ENCODE peak calls at places on chromosomes 4 and X, in five cellular contexts. One of them, this sample, is unnamed.
A peak's percentile ranks its signal among the peaks of the same experiment; 100 is the strongest.

GRCh38 chr4:120730777-120731320 is 191.7 kb downstream of the PRDM5 start:
- DNase-seq in tibial artery: no peak
- DNase-seq in Karpas-422: no peak
- DNase-seq in testis: no peak
- DNase-seq in heart right ventricle: no peak
- DNase-seq in this sample: no peak

GRCh38 chrX:77298790-77299189 is 148.4 kb upstream of the FGF16 start:
- DNase-seq in tibial artery: no peak
- DNase-seq in Karpas-422: no peak
- DNase-seq in testis: no peak
- DNase-seq in heart right ventricle: no peak
- DNase-seq in this sample: no peak

GRCh38 chrX:50211510-50211909 is 6.9 kb downstream of the CCNB3 start:
- DNase-seq in tibial artery: no peak
- DNase-seq in Karpas-422: peak; percentile 73
- DNase-seq in testis: no peak
- DNase-seq in heart right ventricle: no peak
- DNase-seq in this sample: peak; percentile 14

GRCh38 chr4:175947117-175947722 is 118.4 kb upstream of the WDR17 start:
- DNase-seq in tibial artery: no peak
- DNase-seq in Karpas-422: peak; percentile 53
- DNase-seq in testis: no peak
- DNase-seq in heart right ventricle: no peak
- DNase-seq in this sample: peak; percentile 21

GRCh38 chr4:2417765-2418651 is at the start of gene ZFYVE28:
- DNase-seq in tibial artery: no peak
- DNase-seq in Karpas-422: no peak
- DNase-seq in testis: no peak
- DNase-seq in heart right ventricle: no peak
- DNase-seq in this sample: no peak

GRCh38 chr4:182955411-182955810 is 38.2 kb upstream of the DCTD start:
- DNase-seq in tibial artery: no peak
- DNase-seq in Karpas-422: no peak
- DNase-seq in testis: no peak
- DNase-seq in heart right ventricle: no peak
- DNase-seq in this sample: no peak

GRCh38 chrX:107447642-107448041 is 1.8 kb upstream of the FRMPD3 start:
- DNase-seq in tibial artery: no peak
- DNase-seq in Karpas-422: no peak
- DNase-seq in testis: no peak
- DNase-seq in heart right ventricle: no peak
- DNase-seq in this sample: no peak

GRCh38 chrX:38335382-38335781 is 8.1 kb upstream of the RPGR start:
- DNase-seq in tibial artery: no peak
- DNase-seq in Karpas-422: no peak
- DNase-seq in testis: no peak
- DNase-seq in heart right ventricle: no peak
- DNase-seq in this sample: no peak

GRCh38 chrX:120310861-120311631 is at the start of gene TMEM255A:
- DNase-seq in tibial artery: no peak
- DNase-seq in Karpas-422: no peak
- DNase-seq in testis: no peak
- DNase-seq in heart right ventricle: no peak
- DNase-seq in this sample: no peak

GRCh38 chr4:143336828-143337599 is at the start of gene GAB1:
- DNase-seq in tibial artery: peak; percentile 80
- DNase-seq in Karpas-422: no peak
- DNase-seq in testis: peak; percentile 81
- DNase-seq in heart right ventricle: peak; percentile 82
- DNase-seq in this sample: no peak

GRCh38 chrX:144275403-144275802 is 391.5 kb downstream of the UBE2NL start:
- DNase-seq in tibial artery: no peak
- DNase-seq in Karpas-422: no peak
- DNase-seq in testis: no peak
- DNase-seq in heart right ventricle: no peak
- DNase-seq in this sample: no peak

GRCh38 chr4:14856076-14856926 is 146.0 kb upstream of the CPEB2 start:
- DNase-seq in tibial artery: peak; percentile 82
- DNase-seq in Karpas-422: no peak
- DNase-seq in testis: no peak
- DNase-seq in heart right ventricle: peak; percentile 17
- DNase-seq in this sample: no peak

GRCh38 chr4:2941138-2942036 is 21.8 kb downstream of the NOP14 start:
- DNase-seq in tibial artery: no peak
- DNase-seq in Karpas-422: no peak
- DNase-seq in testis: peak; percentile 12
- DNase-seq in heart right ventricle: no peak
- DNase-seq in this sample: no peak

GRCh38 chr4:131044368-131044767 is 1948.4 kb downstream of the C4orf33 start:
- DNase-seq in tibial artery: no peak
- DNase-seq in Karpas-422: no peak
- DNase-seq in testis: no peak
- DNase-seq in heart right ventricle: no peak
- DNase-seq in this sample: no peak

GRCh38 chrX:74453178-74453577 is 31.9 kb downstream of the SLC16A2 start:
- DNase-seq in tibial artery: no peak
- DNase-seq in Karpas-422: no peak
- DNase-seq in testis: no peak
- DNase-seq in heart right ventricle: no peak
- DNase-seq in this sample: no peak

GRCh38 chr4:144646523-144647094 is 653 bp downstream of the HHIP start:
- DNase-seq in tibial artery: no peak
- DNase-seq in Karpas-422: no peak
- DNase-seq in testis: peak; percentile 20
- DNase-seq in heart right ventricle: no peak
- DNase-seq in this sample: no peak

GRCh38 chr4:833156-833555 is 7.2 kb upstream of the CPLX1 start:
- DNase-seq in tibial artery: no peak
- DNase-seq in Karpas-422: no peak
- DNase-seq in testis: no peak
- DNase-seq in heart right ventricle: no peak
- DNase-seq in this sample: no peak

GRCh38 chrX:146186540-146186939 is 368.9 kb downstream of the SLITRK2 start:
- DNase-seq in tibial artery: no peak
- DNase-seq in Karpas-422: no peak
- DNase-seq in testis: no peak
- DNase-seq in heart right ventricle: no peak
- DNase-seq in this sample: no peak

GRCh38 chrX:46737462-46737861 is 21.5 kb downstream of the SLC9A7 start:
- DNase-seq in tibial artery: no peak
- DNase-seq in Karpas-422: no peak
- DNase-seq in testis: no peak
- DNase-seq in heart right ventricle: no peak
- DNase-seq in this sample: no peak

GRCh38 chr4:2042207-2042946 is 16.8 kb upstream of the NAT8L start:
- DNase-seq in tibial artery: no peak
- DNase-seq in Karpas-422: peak; percentile 59
- DNase-seq in testis: no peak
- DNase-seq in heart right ventricle: no peak
- DNase-seq in this sample: no peak

GRCh38 chr4:177047070-177047850 is 254.5 kb upstream of the VEGFC start:
- DNase-seq in tibial artery: no peak
- DNase-seq in Karpas-422: peak; percentile 68
- DNase-seq in testis: peak; percentile 57
- DNase-seq in heart right ventricle: peak; percentile 60
- DNase-seq in this sample: peak; percentile 54

GRCh38 chr4:125140966-125141495 is 173.7 kb upstream of the FAT4 start:
- DNase-seq in tibial artery: no peak
- DNase-seq in Karpas-422: no peak
- DNase-seq in testis: no peak
- DNase-seq in heart right ventricle: no peak
- DNase-seq in this sample: no peak

GRCh38 chr4:56181140-56181950 is 205.9 kb downstream of the AASDH start:
- DNase-seq in tibial artery: no peak
- DNase-seq in Karpas-422: no peak
- DNase-seq in testis: no peak
- DNase-seq in heart right ventricle: no peak
- DNase-seq in this sample: peak; percentile 66

GRCh38 chr4:76955187-76955586 is 5.6 kb downstream of the SEPTIN11 start:
- DNase-seq in tibial artery: no peak
- DNase-seq in Karpas-422: peak; percentile 4
- DNase-seq in testis: no peak
- DNase-seq in heart right ventricle: no peak
- DNase-seq in this sample: no peak

GRCh38 chr4:82601242-82602015 is 39.6 kb upstream of the TMEM150C start:
- DNase-seq in tibial artery: no peak
- DNase-seq in Karpas-422: no peak
- DNase-seq in testis: no peak
- DNase-seq in heart right ventricle: no peak
- DNase-seq in this sample: no peak

GRCh38 chr4:94458682-94459081 is 6.9 kb downstream of the PDLIM5 start:
- DNase-seq in tibial artery: no peak
- DNase-seq in Karpas-422: no peak
- DNase-seq in testis: no peak
- DNase-seq in heart right ventricle: no peak
- DNase-seq in this sample: no peak

GRCh38 chr4:122692641-122693520 is 39.6 kb upstream of the BBS12 start:
- DNase-seq in tibial artery: no peak
- DNase-seq in Karpas-422: no peak
- DNase-seq in testis: no peak
- DNase-seq in heart right ventricle: no peak
- DNase-seq in this sample: no peak

GRCh38 chr4:10033191-10033881 is 12.0 kb upstream of the SLC2A9 start:
- DNase-seq in tibial artery: peak; percentile 61
- DNase-seq in Karpas-422: no peak
- DNase-seq in testis: no peak
- DNase-seq in heart right ventricle: peak; percentile 72
- DNase-seq in this sample: no peak

GRCh38 chrX:331145-331771 is 12.7 kb upstream of the GTPBP6 start:
- DNase-seq in tibial artery: no peak
- DNase-seq in Karpas-422: no peak
- DNase-seq in testis: no peak
- DNase-seq in heart right ventricle: no peak
- DNase-seq in this sample: no peak

GRCh38 chrX:66019974-66020373 is 19.9 kb downstream of the VSIG4 start:
- DNase-seq in tibial artery: no peak
- DNase-seq in Karpas-422: no peak
- DNase-seq in testis: no peak
- DNase-seq in heart right ventricle: no peak
- DNase-seq in this sample: no peak
- H3K4me3 ChIP-seq in tibial artery: no peak overlapping the region
- H3K4me3 ChIP-seq in Karpas-422: no peak overlapping the region
- H3K4me3 ChIP-seq in testis: no peak overlapping the region
- H3K4me3 ChIP-seq in heart right ventricle: no peak overlapping the region
- H3K4me3 ChIP-seq in this sample: no peak overlapping the region

GRCh38 chrX:16119353-16120220 is 3.8 kb upstream of the GRPR start:
- DNase-seq in tibial artery: no peak
- DNase-seq in Karpas-422: peak; percentile 69
- DNase-seq in testis: no peak
- DNase-seq in heart right ventricle: no peak
- DNase-seq in this sample: peak; percentile 54

GRCh38 chrX:16125520-16126149 is 2.3 kb downstream of the GRPR start:
- DNase-seq in tibial artery: no peak
- DNase-seq in Karpas-422: no peak
- DNase-seq in testis: no peak
- DNase-seq in heart right ventricle: no peak
- DNase-seq in this sample: no peak

GRCh38 chrX:16120431-16120830 is 2.9 kb upstream of the GRPR start:
- DNase-seq in tibial artery: no peak
- DNase-seq in Karpas-422: peak; percentile 66
- DNase-seq in testis: no peak
- DNase-seq in heart right ventricle: no peak
- DNase-seq in this sample: no peak

GRCh38 chrX:16124201-16124600 is 836 bp downstream of the GRPR start:
- DNase-seq in tibial artery: no peak
- DNase-seq in Karpas-422: no peak
- DNase-seq in testis: no peak
- DNase-seq in heart right ventricle: no peak
- DNase-seq in this sample: no peak

DNA sequence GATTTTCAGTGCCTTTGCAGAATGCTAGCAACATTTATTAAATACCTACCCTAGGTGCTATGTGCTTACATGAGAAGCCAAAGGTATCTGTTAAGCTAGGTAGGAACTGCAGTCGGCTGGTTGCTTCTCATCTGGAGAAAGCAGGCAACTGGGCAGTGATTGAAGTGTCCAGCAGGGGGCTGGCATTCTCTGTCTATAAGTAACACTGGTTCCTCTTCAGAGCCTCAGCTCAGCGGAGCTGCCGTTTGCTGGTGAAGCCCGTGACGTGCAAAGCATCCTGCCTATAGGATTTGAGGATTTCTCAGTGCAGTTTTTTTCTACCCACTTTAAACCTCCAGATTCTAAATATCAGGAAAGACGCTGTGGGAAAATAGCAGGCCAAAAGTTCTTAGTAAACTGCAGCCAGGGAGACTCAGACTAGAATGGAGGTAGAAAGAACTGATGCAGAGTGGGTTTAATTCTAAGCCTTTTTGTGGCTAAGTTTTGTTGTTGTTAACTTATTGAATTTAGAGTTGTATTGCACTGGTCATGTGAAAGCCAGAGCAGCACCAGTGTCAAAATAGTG is at the start of gene GRPR:
- DNase-seq in tibial artery: peak; percentile 69
- DNase-seq in Karpas-422: peak; percentile 95
- DNase-seq in testis: peak; percentile 89
- DNase-seq in heart right ventricle: peak; percentile 64
- DNase-seq in this sample: peak; percentile 63
- H3K4me3 ChIP-seq in tibial artery: no peak within 1 kb of the TSS
- H3K4me3 ChIP-seq in Karpas-422: no peak within 1 kb of the TSS
- H3K4me3 ChIP-seq in testis: no peak within 1 kb of the TSS
- H3K4me3 ChIP-seq in heart right ventricle: no peak within 1 kb of the TSS
- H3K4me3 ChIP-seq in this sample: no peak within 1 kb of the TSS

DNA sequence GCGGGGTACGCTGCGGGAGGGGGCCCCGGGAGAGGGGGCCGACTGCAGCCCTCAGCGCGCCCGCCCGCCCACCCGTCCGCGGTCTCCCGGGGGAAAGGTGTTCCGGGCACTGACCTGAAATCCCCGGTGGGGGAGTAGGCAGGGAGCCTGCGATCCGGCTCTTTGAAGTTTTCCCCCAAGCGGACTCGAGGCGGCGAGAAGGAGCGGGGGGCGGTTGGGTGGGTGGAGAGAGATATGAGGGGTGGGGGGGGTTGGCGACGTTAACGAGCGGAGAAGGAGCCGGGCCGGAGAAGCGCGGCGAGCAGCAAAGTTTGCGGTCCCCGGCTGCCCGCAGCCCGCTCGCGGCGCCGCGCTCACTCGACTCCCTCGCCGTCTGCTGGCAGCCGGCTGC is 662 bp downstream of the BCOR start:
- DNase-seq in tibial artery: no peak
- DNase-seq in Karpas-422: peak; percentile 59
- DNase-seq in testis: no peak
- DNase-seq in heart right ventricle: peak; percentile 20
- DNase-seq in this sample: no peak
- H3K4me3 ChIP-seq in tibial artery: peak overlapping the region; percentile 95
- H3K4me3 ChIP-seq in Karpas-422: peak overlapping the region; percentile 66
- H3K4me3 ChIP-seq in testis: peak overlapping the region; percentile 81
- H3K4me3 ChIP-seq in heart right ventricle: peak overlapping the region; percentile 88
- H3K4me3 ChIP-seq in this sample: peak overlapping the region; percentile 60

DNA sequence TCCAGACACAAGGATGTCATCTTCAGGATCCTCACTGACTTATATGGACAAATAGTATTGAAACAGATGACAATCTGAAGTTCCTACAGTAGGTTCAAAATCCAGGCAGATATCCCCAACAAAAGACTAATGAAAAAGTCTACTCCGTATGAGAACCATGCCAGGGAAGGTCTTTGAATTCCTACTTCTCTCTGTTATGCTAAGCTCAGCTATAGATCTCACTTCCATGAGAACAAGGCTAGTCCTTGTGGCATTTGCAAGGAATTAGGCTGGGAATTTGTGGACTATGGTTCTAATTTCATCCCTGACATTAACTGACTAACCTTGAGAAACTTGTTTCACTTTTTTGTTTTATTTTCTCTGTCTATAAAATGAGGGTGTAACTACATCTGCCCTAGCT is 229.8 kb downstream of the IL1RAPL2 start:
- DNase-seq in tibial artery: no peak
- DNase-seq in Karpas-422: no peak
- DNase-seq in testis: no peak
- DNase-seq in heart right ventricle: no peak
- DNase-seq in this sample: no peak
- H3K4me3 ChIP-seq in tibial artery: no peak overlapping the region
- H3K4me3 ChIP-seq in Karpas-422: no peak overlapping the region
- H3K4me3 ChIP-seq in testis: no peak overlapping the region
- H3K4me3 ChIP-seq in heart right ventricle: no peak overlapping the region
- H3K4me3 ChIP-seq in this sample: no peak overlapping the region

This sample was measured in Jurkat, Clone E6-1.